ENCODE peak calls at places on chromosomes 11 and 22, in seven cellular contexts. Q, Y, L, D, M, W and S are unnamed samples.
A peak's percentile ranks its signal among the peaks of the same experiment; 100 is the strongest.

GRCh38 chr11:2775626-2776350 is 76.0 kb upstream of the KCNQ1OT1 start:
- DNase-seq in Q (no peak), Y (no peak), L (no peak), D (no peak), M (no peak), W (no peak), S (no peak)

GRCh38 chr22:48332438-48333322 is 1495.0 kb downstream of the BRD1 start:
- DNase-seq in Q (no peak), Y (no peak), L (no peak), D (no peak), M (no peak), W (no peak), S (no peak)

GRCh38 chr11:10255388-10256125 is 38.5 kb downstream of the SBF2 start:
- DNase-seq in Q (no peak), Y (no peak), L (no peak), D (no peak), M (no peak), W (no peak), S (no peak)

GRCh38 chr22:42683599-42684283 is 34.5 kb upstream of the CYB5R3 start:
- DNase-seq in Q (peak; percentile 25), Y (peak; percentile 20), L (no peak), D (peak; percentile 33), M (no peak), W (no peak), S (peak; percentile 26)

GRCh38 chr11:109033627-109034340 is 368.9 kb downstream of the DDX10 start:
- DNase-seq in Q (peak; percentile 98), Y (no peak), L (no peak), D (no peak), M (no peak), W (no peak), S (no peak)

GRCh38 chr11:69912911-69913451 is 93.8 kb upstream of the FGF3 start:
- DNase-seq in Q (no peak), Y (no peak), L (no peak), D (peak; percentile 35), M (no peak), W (no peak), S (no peak)

GRCh38 chr22:42228480-42228879 is 42.0 kb downstream of the TCF20 start:
- DNase-seq in Q (no peak), Y (no peak), L (no peak), D (no peak), M (no peak), W (no peak), S (no peak)

GRCh38 chr11:43905788-43906187 is 25.2 kb downstream of the ALKBH3 start:
- DNase-seq in Q (peak; percentile 96), Y (no peak), L (peak; percentile 16), D (no peak), M (peak; percentile 73), W (no peak), S (no peak)

GRCh38 chr11:62025429-62026105 is 58.1 kb upstream of the FTH1 start:
- DNase-seq in Q (peak; percentile 100), Y (no peak), L (no peak), D (peak; percentile 80), M (no peak), W (peak; percentile 78), S (no peak)

GRCh38 chr11:126431401-126432064 is 76.0 kb downstream of the ST3GAL4 start:
- DNase-seq in Q (peak; percentile 75), Y (no peak), L (no peak), D (peak; percentile 78), M (no peak), W (no peak), S (no peak)

GRCh38 chr11:66359662-66360087 is 11.9 kb downstream of the SLC29A2 start:
- DNase-seq in Q (no peak), Y (no peak), L (no peak), D (no peak), M (no peak), W (no peak), S (peak; percentile 37)

GRCh38 chr11:35141538-35141937 is 2.6 kb downstream of the CD44 start:
- DNase-seq in Q (no peak), Y (no peak), L (no peak), D (peak; percentile 88), M (no peak), W (no peak), S (no peak)

GRCh38 chr11:120578591-120579154 is 67.1 kb downstream of the GRIK4 start:
- DNase-seq in Q (no peak), Y (no peak), L (no peak), D (no peak), M (no peak), W (no peak), S (peak; percentile 12)

GRCh38 chr22:50474711-50475651 is at the start of gene SBF1:
- DNase-seq in Q (peak; percentile 88), Y (peak; percentile 84), L (peak; percentile 83), D (peak; percentile 93), M (peak; percentile 73), W (peak; percentile 81), S (peak; percentile 86)